ENCODE peak calls at places on chromosome 2, in eight cellular contexts. One of them, this sample, is unnamed.

GRCh38 chr2:169415233-169415748 is 53.0 kb upstream of the LRP2 start:
- DNase-seq in cardiac fibroblast: no peak
- DNase-seq in cardiac muscle cell: no peak
- DNase-seq in PC-9: no peak
- DNase-seq in tibial artery: no peak
- DNase-seq in astrocyte: no peak
- DNase-seq in left lung: no peak
- DNase-seq in OCI-LY7: peak
- DNase-seq in this sample: no peak

GRCh38 chr2:84991404-84992151 is 20.6 kb downstream of the KCMF1 start:
- DNase-seq in left lung: no peak
- DNase-seq in cardiac fibroblast: peak
- DNase-seq in PC-9: no peak
- DNase-seq in astrocyte: peak
- DNase-seq in OCI-LY7: no peak
- DNase-seq in cardiac muscle cell: peak
- DNase-seq in tibial artery: no peak
- DNase-seq in this sample: peak

GRCh38 chr2:66679422-66679821 is 244.5 kb downstream of the MEIS1 start:
- DNase-seq in cardiac muscle cell: no peak
- DNase-seq in cardiac fibroblast: no peak
- DNase-seq in left lung: no peak
- DNase-seq in tibial artery: no peak
- DNase-seq in PC-9: no peak
- DNase-seq in OCI-LY7: no peak
- DNase-seq in astrocyte: no peak
- DNase-seq in this sample: no peak

GRCh38 chr2:75428627-75429026 is 132.1 kb downstream of the EVA1A start:
- DNase-seq in cardiac fibroblast: no peak
- DNase-seq in OCI-LY7: peak
- DNase-seq in tibial artery: no peak
- DNase-seq in PC-9: no peak
- DNase-seq in astrocyte: no peak
- DNase-seq in cardiac muscle cell: no peak
- DNase-seq in left lung: no peak
- DNase-seq in this sample: no peak

GRCh38 chr2:120108049-120108448 is 95.2 kb downstream of the EPB41L5 start:
- DNase-seq in PC-9: peak
- DNase-seq in left lung: no peak
- DNase-seq in cardiac muscle cell: peak
- DNase-seq in cardiac fibroblast: peak
- DNase-seq in OCI-LY7: no peak
- DNase-seq in tibial artery: no peak
- DNase-seq in astrocyte: peak
- DNase-seq in this sample: peak

GRCh38 chr2:32061430-32061829 is 1.9 kb upstream of the SPAST start:
- DNase-seq in tibial artery: no peak
- DNase-seq in left lung: no peak
- DNase-seq in PC-9: no peak
- DNase-seq in OCI-LY7: no peak
- DNase-seq in astrocyte: no peak
- DNase-seq in cardiac fibroblast: no peak
- DNase-seq in cardiac muscle cell: no peak
- DNase-seq in this sample: no peak

GRCh38 chr2:101200714-101201113 is 49.5 kb upstream of the TBC1D8 start:
- DNase-seq in PC-9: no peak
- DNase-seq in astrocyte: peak
- DNase-seq in tibial artery: no peak
- DNase-seq in cardiac muscle cell: peak
- DNase-seq in OCI-LY7: no peak
- DNase-seq in left lung: no peak
- DNase-seq in cardiac fibroblast: peak
- DNase-seq in this sample: peak

GRCh38 chr2:159064446-159065301 is 96.2 kb downstream of the TANC1 start:
- DNase-seq in left lung: no peak
- DNase-seq in astrocyte: peak
- DNase-seq in PC-9: no peak
- DNase-seq in OCI-LY7: no peak
- DNase-seq in tibial artery: no peak
- DNase-seq in cardiac muscle cell: peak
- DNase-seq in cardiac fibroblast: peak
- DNase-seq in this sample: peak

GRCh38 chr2:69582582-69583176 is 60.9 kb downstream of the AAK1 start:
- DNase-seq in left lung: no peak
- DNase-seq in tibial artery: no peak
- DNase-seq in OCI-LY7: no peak
- DNase-seq in cardiac fibroblast: peak
- DNase-seq in cardiac muscle cell: peak
- DNase-seq in astrocyte: peak
- DNase-seq in PC-9: no peak
- DNase-seq in this sample: peak

GRCh38 chr2:84383271-84383670 is 75.8 kb downstream of the SUCLG1 start:
- DNase-seq in tibial artery: no peak
- DNase-seq in PC-9: no peak
- DNase-seq in OCI-LY7: no peak
- DNase-seq in cardiac fibroblast: no peak
- DNase-seq in astrocyte: no peak
- DNase-seq in left lung: no peak
- DNase-seq in cardiac muscle cell: no peak
- DNase-seq in this sample: no peak

GRCh38 chr2:6506311-6507258 is 359.1 kb downstream of the CMPK2 start:
- DNase-seq in cardiac muscle cell: no peak
- DNase-seq in cardiac fibroblast: peak
- DNase-seq in PC-9: no peak
- DNase-seq in tibial artery: no peak
- DNase-seq in left lung: no peak
- DNase-seq in OCI-LY7: no peak
- DNase-seq in astrocyte: peak
- DNase-seq in this sample: peak

GRCh38 chr2:9033385-9034175 is 30.1 kb upstream of the MBOAT2 start:
- DNase-seq in OCI-LY7: no peak
- DNase-seq in PC-9: no peak
- DNase-seq in cardiac muscle cell: no peak
- DNase-seq in tibial artery: no peak
- DNase-seq in astrocyte: peak
- DNase-seq in left lung: no peak
- DNase-seq in cardiac fibroblast: no peak
- DNase-seq in this sample: peak

GRCh38 chr2:62716768-62717167 is 11.3 kb downstream of the EHBP1 start:
- DNase-seq in left lung: no peak
- DNase-seq in OCI-LY7: no peak
- DNase-seq in cardiac fibroblast: no peak
- DNase-seq in cardiac muscle cell: no peak
- DNase-seq in tibial artery: no peak
- DNase-seq in PC-9: no peak
- DNase-seq in astrocyte: no peak
- DNase-seq in this sample: no peak

GRCh38 chr2:341017-341542 is 53.2 kb upstream of the ALKAL2 start:
- DNase-seq in cardiac muscle cell: no peak
- DNase-seq in astrocyte: no peak
- DNase-seq in OCI-LY7: no peak
- DNase-seq in left lung: no peak
- DNase-seq in PC-9: no peak
- DNase-seq in cardiac fibroblast: no peak
- DNase-seq in tibial artery: no peak
- DNase-seq in this sample: no peak

GRCh38 chr2:235232474-235233435 is 261.1 kb upstream of the AGAP1 start:
- DNase-seq in tibial artery: no peak
- DNase-seq in PC-9: no peak
- DNase-seq in astrocyte: no peak
- DNase-seq in cardiac muscle cell: no peak
- DNase-seq in left lung: no peak
- DNase-seq in OCI-LY7: no peak
- DNase-seq in cardiac fibroblast: no peak
- DNase-seq in this sample: no peak

GRCh38 chr2:72146357-72147302 is 1.0 kb downstream of the CYP26B1 start:
- DNase-seq in tibial artery: peak
- DNase-seq in PC-9: no peak
- DNase-seq in OCI-LY7: no peak
- DNase-seq in cardiac muscle cell: no peak
- DNase-seq in astrocyte: no peak
- DNase-seq in left lung: peak
- DNase-seq in cardiac fibroblast: no peak
- DNase-seq in this sample: no peak

GRCh38 chr2:155308367-155309009 is 610.0 kb downstream of the KCNJ3 start:
- DNase-seq in left lung: no peak
- DNase-seq in cardiac muscle cell: no peak
- DNase-seq in tibial artery: no peak
- DNase-seq in PC-9: no peak
- DNase-seq in cardiac fibroblast: no peak
- DNase-seq in OCI-LY7: no peak
- DNase-seq in astrocyte: no peak
- DNase-seq in this sample: no peak

GRCh38 chr2:127398239-127398590 is 10.4 kb upstream of the MAP3K2 start:
- DNase-seq in OCI-LY7: no peak
- DNase-seq in left lung: no peak
- DNase-seq in PC-9: peak
- DNase-seq in cardiac muscle cell: peak
- DNase-seq in cardiac fibroblast: peak
- DNase-seq in tibial artery: peak
- DNase-seq in astrocyte: peak
- DNase-seq in this sample: peak

GRCh38 chr2:56680971-56681631 is 497.3 kb downstream of the CCDC85A start:
- DNase-seq in PC-9: no peak
- DNase-seq in OCI-LY7: no peak
- DNase-seq in cardiac muscle cell: peak
- DNase-seq in cardiac fibroblast: peak
- DNase-seq in tibial artery: no peak
- DNase-seq in astrocyte: peak
- DNase-seq in left lung: no peak
- DNase-seq in this sample: peak

GRCh38 chr2:105410554-105410953 is 11.7 kb upstream of the FHL2 start:
- DNase-seq in cardiac muscle cell: peak
- DNase-seq in tibial artery: no peak
- DNase-seq in cardiac fibroblast: peak
- DNase-seq in PC-9: no peak
- DNase-seq in astrocyte: peak
- DNase-seq in left lung: no peak
- DNase-seq in OCI-LY7: no peak
- DNase-seq in this sample: peak

GRCh38 chr2:42792583-42793313 is at the start of gene HAAO:
- DNase-seq in cardiac muscle cell: peak
- DNase-seq in OCI-LY7: no peak
- DNase-seq in cardiac fibroblast: no peak
- DNase-seq in PC-9: no peak
- DNase-seq in tibial artery: peak
- DNase-seq in astrocyte: no peak
- DNase-seq in left lung: peak
- DNase-seq in this sample: no peak
- TF ChIP-seq CTCF in cardiac muscle cell: peak
- TF ChIP-seq CTCF in OCI-LY7: no peak
- TF ChIP-seq CTCF in cardiac fibroblast: no peak
- TF ChIP-seq CTCF in PC-9: no peak
- TF ChIP-seq CTCF in tibial artery: peak
- TF ChIP-seq CTCF in astrocyte: no peak
- TF ChIP-seq CTCF in left lung: no peak
- TF ChIP-seq CTCF in this sample: no peak

DNA sequence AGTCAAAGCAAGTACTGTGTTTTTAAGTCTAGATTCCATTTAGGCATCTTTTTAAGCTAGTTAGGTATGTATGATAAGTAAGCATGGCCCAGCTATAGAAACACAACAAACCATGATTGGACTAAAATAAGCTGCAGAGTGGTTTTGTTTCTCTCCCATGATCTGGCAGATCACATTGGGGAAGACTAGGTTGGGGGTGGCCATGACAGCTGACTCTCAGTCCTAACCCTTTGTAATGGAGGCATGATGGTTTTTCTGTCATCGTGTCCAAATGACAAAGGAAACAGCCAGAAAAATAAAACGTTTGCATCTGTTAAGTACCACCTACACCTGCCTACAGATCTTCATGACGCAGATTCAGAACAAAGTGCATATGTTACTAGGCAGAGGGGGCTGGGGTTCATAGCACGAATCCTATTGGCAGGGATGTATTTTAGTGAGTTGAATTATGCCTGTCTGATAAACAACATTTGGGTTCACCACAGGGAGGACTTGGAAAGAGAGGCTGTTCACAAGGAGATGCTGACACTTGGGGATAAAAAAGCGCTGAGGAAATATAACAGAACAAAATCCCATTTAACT is 33.8 kb upstream of the GALNT5 start:
- DNase-seq in astrocyte: no peak
- DNase-seq in cardiac muscle cell: no peak
- DNase-seq in OCI-LY7: no peak
- DNase-seq in left lung: no peak
- DNase-seq in tibial artery: no peak
- DNase-seq in cardiac fibroblast: no peak
- DNase-seq in PC-9: no peak
- DNase-seq in this sample: no peak
- H3K4me3 ChIP-seq in astrocyte: no peak
- H3K4me3 ChIP-seq in cardiac muscle cell: no peak
- H3K4me3 ChIP-seq in OCI-LY7: no peak
- H3K4me3 ChIP-seq in left lung: no peak
- H3K4me3 ChIP-seq in tibial artery: no peak
- H3K4me3 ChIP-seq in cardiac fibroblast: no peak
- H3K4me3 ChIP-seq in PC-9: no peak
- H3K4me3 ChIP-seq in this sample: no peak

DNA sequence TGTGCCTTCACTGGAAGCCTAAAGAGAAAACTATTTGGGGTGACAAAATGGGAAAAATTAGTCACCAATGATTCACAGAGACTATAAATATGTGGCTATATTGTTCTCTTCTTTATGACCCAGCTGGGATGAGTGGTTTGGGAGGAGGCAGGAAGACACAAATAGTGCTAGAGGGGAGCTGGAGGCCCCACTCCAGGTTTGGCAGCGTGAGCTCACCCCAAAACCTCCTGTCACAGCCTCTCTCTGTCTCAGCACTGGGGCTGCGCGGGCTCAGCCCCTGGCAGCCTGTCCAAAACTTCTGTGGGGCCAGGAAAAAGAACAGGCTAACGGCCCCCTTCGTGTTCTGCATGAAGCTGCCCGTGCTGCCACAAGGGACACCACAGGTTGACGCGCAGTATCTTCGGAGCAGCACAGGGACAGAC is 73.2 kb upstream of the LCLAT1 start:
- DNase-seq in cardiac fibroblast: no peak
- DNase-seq in astrocyte: peak
- DNase-seq in OCI-LY7: no peak
- DNase-seq in cardiac muscle cell: peak
- DNase-seq in tibial artery: no peak
- DNase-seq in PC-9: no peak
- DNase-seq in left lung: no peak
- DNase-seq in this sample: no peak
- TF ChIP-seq CTCF in cardiac fibroblast: no peak
- TF ChIP-seq CTCF in astrocyte: no peak
- TF ChIP-seq CTCF in OCI-LY7: no peak
- TF ChIP-seq CTCF in cardiac muscle cell: no peak
- TF ChIP-seq CTCF in tibial artery: no peak
- TF ChIP-seq CTCF in PC-9: no peak
- TF ChIP-seq CTCF in left lung: no peak
- TF ChIP-seq CTCF in this sample: no peak

DNA sequence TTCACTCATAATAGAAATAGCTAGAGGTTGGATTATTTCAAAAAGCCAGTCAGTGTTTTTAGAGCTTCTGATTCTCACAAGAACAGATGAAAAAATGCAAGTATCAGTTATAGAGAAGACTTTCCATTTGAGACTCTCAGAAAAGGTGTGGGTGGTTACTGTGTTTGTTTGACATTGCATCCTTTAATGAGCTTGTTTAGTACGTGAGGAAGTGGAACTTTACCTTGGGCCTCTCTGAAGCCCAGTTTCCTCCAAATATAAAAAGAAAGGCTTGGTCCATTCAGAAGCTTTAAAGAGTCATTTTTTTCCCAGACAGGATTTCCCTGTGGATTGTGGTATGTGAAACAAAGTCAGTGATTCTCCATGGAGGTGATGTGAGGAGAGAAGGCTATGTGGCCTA is 89.9 kb upstream of the RANBP2 start:
- DNase-seq in PC-9: no peak
- DNase-seq in OCI-LY7: peak
- DNase-seq in left lung: no peak
- DNase-seq in cardiac fibroblast: no peak
- DNase-seq in tibial artery: no peak
- DNase-seq in cardiac muscle cell: no peak
- DNase-seq in astrocyte: no peak
- DNase-seq in this sample: no peak
- H3K4me3 ChIP-seq in PC-9: no peak
- H3K4me3 ChIP-seq in OCI-LY7: peak
- H3K4me3 ChIP-seq in left lung: no peak
- H3K4me3 ChIP-seq in cardiac fibroblast: no peak
- H3K4me3 ChIP-seq in tibial artery: no peak
- H3K4me3 ChIP-seq in cardiac muscle cell: no peak
- H3K4me3 ChIP-seq in astrocyte: no peak
- H3K4me3 ChIP-seq in this sample: no peak